ENCODE peak calls at places on chromosomes 11 and 22, in seven cellular contexts. V is upper lobe of right lung, W is NCI-H2081, X is K562, R is sciatic nerve, N is GM23248, I is GM10248. T is an unnamed sample.

GRCh38 chr11:60872952-60873524 is 5.7 kb downstream of the ZP1 start:
- DNase-seq in R (no peak), I (no peak), N (peak; percentile 91), X (peak; percentile 31), V (peak; percentile 49), W (no peak), T (no peak)

GRCh38 chr11:65422633-65423515 is at the start of gene NEAT1:
- DNase-seq in V (peak; percentile 96), X (peak; percentile 78), I (peak; percentile 80), R (peak; percentile 100), W (peak; percentile 46), N (peak; percentile 88), T (peak; percentile 87)

GRCh38 chr22:19566599-19567382 is 42.6 kb upstream of the CLDN5 start:
- DNase-seq in N (no peak), W (no peak), V (no peak), R (no peak), I (no peak), X (peak; percentile 63), T (no peak)

GRCh38 chr11:37666960-37667359 is 1068.9 kb upstream of the RAG2 start:
- DNase-seq in W (no peak), N (no peak), R (no peak), I (no peak), X (no peak), V (no peak), T (no peak)

GRCh38 chr22:48434868-48435250 is 1392.8 kb downstream of the BRD1 start:
- DNase-seq in W (no peak), X (no peak), N (no peak), R (no peak), I (no peak), V (no peak), T (no peak)

GRCh38 chr11:34299284-34299961 is 58.4 kb downstream of the ABTB2 start:
- DNase-seq in W (no peak), R (no peak), V (no peak), N (no peak), X (no peak), I (no peak), T (no peak)

GRCh38 chr11:123822591-123822990 is 16.4 kb upstream of the OR6M1 start:
- DNase-seq in W (no peak), X (no peak), V (no peak), I (no peak), N (no peak), R (no peak), T (no peak)

GRCh38 chr11:121671276-121672168 is 218.8 kb upstream of the SORL1-AS1 start:
- DNase-seq in W (peak; percentile 98), V (no peak), R (no peak), N (peak; percentile 14), I (no peak), X (no peak), T (peak; percentile 69)

GRCh38 chr11:27694992-27695391 is 5.3 kb downstream of the BDNF start:
- DNase-seq in N (peak; percentile 67), R (no peak), W (peak; percentile 18), I (no peak), X (no peak), V (no peak), T (no peak)

GRCh38 chr22:21876486-21877176 is 9.2 kb upstream of the MAPK1 start:
- DNase-seq in I (no peak), V (no peak), X (peak; percentile 81), W (no peak), N (peak; percentile 85), R (no peak), T (no peak)

GRCh38 chr11:125164422-125165110 is at the start of gene PKNOX2:
- DNase-seq in W (peak; percentile 37), X (peak; percentile 68), N (peak; percentile 87), I (peak; percentile 69), R (peak; percentile 92), V (peak; percentile 86), T (peak; percentile 13)

GRCh38 chr11:99229544-99229943 is 208.8 kb downstream of the CNTN5 start:
- DNase-seq in W (no peak), I (no peak), V (no peak), N (no peak), X (no peak), R (no peak), T (no peak)

GRCh38 chr11:28110839-28111235 is 2.6 kb downstream of the METTL15 start:
- DNase-seq in V (no peak), R (no peak), N (peak; percentile 57), X (no peak), I (no peak), W (peak; percentile 17), T (no peak)

GRCh38 chr11:84398017-84398626 is 1112.0 kb upstream of the CCDC90B start:
- DNase-seq in V (no peak), W (peak; percentile 60), X (no peak), R (no peak), N (peak; percentile 58), I (no peak), T (peak; percentile 40)

GRCh38 chr22:20607157-20607907 is 99.9 kb downstream of the MED15 start:
- DNase-seq in N (no peak), W (peak; percentile 30), V (no peak), R (no peak), X (no peak), I (no peak), T (no peak)

GRCh38 chr11:86672007-86672621 is at the start of gene ME3:
- DNase-seq in I (peak; percentile 15), X (no peak), N (peak; percentile 74), R (peak; percentile 77), W (peak; percentile 76), V (peak; percentile 90), T (peak; percentile 65)

GRCh38 chr11:82676483-82677094 is 57.1 kb downstream of the FAM181B start:
- DNase-seq in X (no peak), V (no peak), W (no peak), I (no peak), R (no peak), N (peak; percentile 18), T (no peak)

GRCh38 chr22:32754413-32755041 is 47.0 kb upstream of the TIMP3 start:
- DNase-seq in V (no peak), R (no peak), N (peak; percentile 70), W (no peak), I (no peak), X (no peak), T (no peak)

GRCh38 chr22:50248192-50249084 is 2.6 kb downstream of the HDAC10 start:
- DNase-seq in X (no peak), V (no peak), I (no peak), R (no peak), W (no peak), N (no peak), T (no peak)

GRCh38 chr22:22446527-22446926 is 62.0 kb downstream of the ZNF280B start:
- DNase-seq in W (no peak), I (no peak), V (no peak), N (peak; percentile 20), X (no peak), R (no peak), T (no peak)

GRCh38 chr11:73182824-73183321 is 35.2 kb upstream of the P2RY2 start:
- DNase-seq in X (peak; percentile 65), V (no peak), R (no peak), N (no peak), I (no peak), W (no peak), T (no peak)

GRCh38 chr11:59173080-59173963 is 1.4 kb downstream of the DTX4 start:
- DNase-seq in X (no peak), R (peak; percentile 67), V (peak; percentile 78), I (no peak), N (peak; percentile 49), W (no peak), T (no peak)

GRCh38 chr22:35681454-35682050 is 33.3 kb downstream of the APOL6 start:
- DNase-seq in V (no peak), R (no peak), X (no peak), I (no peak), N (no peak), W (no peak), T (no peak)

GRCh38 chr11:97815667-97816066 is 1205.1 kb upstream of the CNTN5 start:
- DNase-seq in V (no peak), I (no peak), W (no peak), N (no peak), X (no peak), R (no peak), T (no peak)

T was measured in NCI-H774.